ENCODE peak calls at places on chromosomes 16 and 17, in six cellular contexts. H is omental fat pad, M is neural progenitor cell, F is sigmoid colon, Q is suprapubic skin, K is Peyer's patch. Z is an unnamed sample.

GRCh38 chr17:75227729-75228128 is 22.2 kb downstream of the NUP85 start:
- DNase-seq in Q (no peak), M (no peak), F (no peak), H (no peak), K (no peak), Z (no peak)

GRCh38 chr16:85717393-85718152 is 28.8 kb upstream of the GINS2 start:
- DNase-seq in M (peak), H (no peak), Q (peak), K (peak), F (peak), Z (no peak)

GRCh38 chr16:56589141-56590039 is at the start of gene MT3:
- DNase-seq in Q (no peak), M (peak), F (no peak), K (peak), H (no peak), Z (no peak)

GRCh38 chr16:57357330-57358151 is 1.0 kb upstream of the CCL22 start:
- DNase-seq in K (peak), Q (peak), M (no peak), H (no peak), F (no peak), Z (no peak)

GRCh38 chr17:47099451-47099986 is 89.6 kb downstream of the CDC27 start:
- DNase-seq in H (no peak), F (no peak), Q (no peak), M (no peak), K (no peak), Z (no peak)

GRCh38 chr17:9360610-9361571 is 214.7 kb downstream of the STX8 start:
- DNase-seq in M (no peak), F (peak), K (peak), Q (no peak), H (no peak), Z (no peak)

GRCh38 chr17:50547035-50547735 is at the start of gene SPATA20:
- DNase-seq in K (peak), F (peak), M (peak), H (peak), Q (peak), Z (peak)

GRCh38 chr17:4950075-4950756 is 703 bp upstream of the ENO3 start:
- DNase-seq in K (peak), Q (peak), F (peak), H (no peak), M (peak), Z (peak)

GRCh38 chr17:64345691-64346376 is 44.8 kb downstream of the PECAM1 start:
- DNase-seq in H (no peak), K (no peak), M (no peak), Q (no peak), F (no peak), Z (no peak)

GRCh38 chr16:56493131-56493530 is 26.7 kb downstream of the BBS2 start:
- DNase-seq in H (no peak), M (no peak), K (no peak), Q (no peak), F (no peak), Z (no peak)

GRCh38 chr16:13909872-13910303 is 10.1 kb upstream of the ERCC4 start:
- DNase-seq in K (no peak), H (no peak), M (no peak), Q (no peak), F (peak), Z (no peak)

GRCh38 chr16:87897563-87898505 is 28.5 kb upstream of the SLC7A5 start:
- DNase-seq in K (peak), Q (no peak), F (no peak), H (no peak), M (no peak), Z (no peak)

GRCh38 chr17:71011389-71011788 is 842.1 kb downstream of the KCNJ2 start:
- DNase-seq in Q (no peak), F (no peak), H (no peak), M (no peak), K (no peak), Z (no peak)

GRCh38 chr17:63704836-63705235 is 4.9 kb upstream of the LIMD2 start:
- DNase-seq in F (no peak), K (no peak), H (no peak), M (no peak), Q (peak), Z (no peak)

GRCh38 chr17:12040478-12040877 is 19.8 kb downstream of the MAP2K4 start:
- DNase-seq in Q (no peak), K (no peak), H (no peak), M (no peak), F (no peak), Z (no peak)

GRCh38 chr16:83402160-83402794 is 405.5 kb upstream of the HSBP1 start:
- DNase-seq in F (no peak), M (no peak), H (no peak), K (no peak), Q (no peak), Z (no peak)
- TF ChIP-seq CTCF in F (no peak), M (no peak), H (no peak), K (no peak), Q (no peak), Z (no peak)

GRCh38 chr16:3004319-3004718 is 8.4 kb upstream of the CLDN9 start:
- DNase-seq in M (peak), F (no peak), Q (no peak), K (no peak), H (no peak), Z (no peak)

GRCh38 chr16:3007059-3007956 is 5.4 kb upstream of the CLDN9 start:
- DNase-seq in F (no peak), Q (no peak), M (no peak), K (peak), H (no peak), Z (no peak)

GRCh38 chr16:3003582-3004270 is 9.0 kb upstream of the CLDN9 start:
- DNase-seq in H (peak), K (peak), M (peak), F (peak), Q (peak), Z (peak)

GRCh38 chr16:3007957-3008748 is 4.6 kb upstream of the CLDN9 start:
- DNase-seq in F (no peak), K (peak), M (peak), Q (no peak), H (no peak), Z (no peak)

DNA sequence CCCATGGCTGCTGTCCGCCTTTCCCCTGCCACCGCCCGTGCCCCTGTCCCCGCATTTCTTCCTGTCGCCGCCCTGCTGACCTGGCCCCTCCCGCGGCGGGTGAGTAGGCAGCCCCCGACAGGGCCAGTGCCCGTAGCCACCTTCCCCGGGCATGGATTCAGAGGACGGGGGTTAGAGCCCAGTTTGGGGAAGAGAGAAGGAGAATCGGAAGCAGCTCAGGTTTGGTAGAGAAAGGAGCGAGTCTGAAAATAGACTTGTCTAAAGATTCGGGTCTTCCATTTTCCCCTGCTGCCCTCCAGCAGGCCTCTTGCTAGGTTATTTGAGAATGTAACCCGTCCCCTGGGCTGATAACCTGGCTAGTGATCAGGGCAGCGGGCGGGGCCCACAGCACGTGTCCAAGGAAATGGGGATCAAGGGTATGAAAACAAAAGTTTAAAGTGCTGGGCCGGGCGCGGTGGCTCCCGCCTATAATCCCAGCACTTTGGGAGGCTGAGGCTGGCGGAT is 7.9 kb upstream of the CLDN9 start:
- DNase-seq in H (no peak), Q (no peak), K (peak), F (no peak), M (peak), Z (no peak)
- TF ChIP-seq CTCF in H (no peak), Q (no peak), K (no peak), F (no peak), M (no peak), Z (no peak)

GRCh38 chr16:24146523-24146922 is 109.6 kb upstream of the CACNG3 start:
- DNase-seq in K (no peak), M (no peak), Q (no peak), H (no peak), F (no peak), Z (no peak)
- TF ChIP-seq CTCF in K (no peak), M (no peak), Q (no peak), H (no peak), F (no peak), Z (no peak)

GRCh38 chr17:52721932-52722331 is 563.4 kb upstream of the CA10 start:
- DNase-seq in F (no peak), H (no peak), M (no peak), Q (no peak), K (no peak), Z (no peak)
- TF ChIP-seq CTCF in F (no peak), H (no peak), M (no peak), Q (no peak), K (no peak), Z (no peak)

DNA sequence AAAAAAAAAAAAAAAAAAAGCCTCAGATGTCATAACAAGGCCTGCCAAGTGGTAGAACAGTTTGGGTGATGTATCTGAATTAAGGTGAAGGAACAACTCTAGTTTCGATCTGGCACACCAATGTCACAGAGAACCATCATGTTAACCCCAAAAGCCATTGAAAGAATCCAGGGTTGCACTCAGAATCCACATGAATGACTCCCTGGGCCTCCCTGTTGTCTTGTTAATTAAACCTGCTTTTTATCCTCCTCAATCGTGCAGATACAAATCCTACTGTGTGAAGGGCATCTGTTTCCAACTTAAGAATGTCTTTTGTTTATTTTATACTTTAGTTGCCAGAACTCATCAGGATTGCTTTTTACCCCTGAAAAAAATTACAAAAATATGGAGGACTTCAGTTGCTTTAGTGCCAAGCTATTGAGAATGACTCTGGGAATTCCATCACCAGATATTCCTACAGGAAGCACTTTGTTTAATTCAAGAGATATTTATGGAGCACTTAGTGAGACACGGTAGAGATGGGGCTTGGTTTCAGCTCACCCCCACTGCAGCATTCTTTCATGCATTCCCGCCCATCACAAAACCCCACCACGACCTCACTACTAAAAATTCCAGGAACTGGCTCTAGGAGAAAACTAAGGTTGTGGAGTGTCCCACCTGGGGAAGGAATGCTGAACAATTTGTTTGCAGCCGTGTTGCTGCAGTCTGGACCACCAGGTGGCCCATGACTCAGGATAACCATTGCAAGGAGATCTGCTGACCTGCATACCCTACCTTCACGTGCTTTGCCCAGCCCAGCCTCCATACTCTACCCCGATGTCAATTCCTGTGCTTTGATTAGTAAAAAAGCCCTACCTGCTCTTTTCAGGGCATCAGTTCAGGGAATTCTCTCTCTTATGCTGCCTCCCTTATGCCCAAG is 63.8 kb upstream of the GPRC5B start:
- DNase-seq in F (no peak), Q (no peak), H (no peak), K (no peak), M (no peak), Z (no peak)
- TF ChIP-seq CTCF in F (no peak), Q (no peak), H (no peak), K (no peak), M (no peak), Z (no peak)

DNA sequence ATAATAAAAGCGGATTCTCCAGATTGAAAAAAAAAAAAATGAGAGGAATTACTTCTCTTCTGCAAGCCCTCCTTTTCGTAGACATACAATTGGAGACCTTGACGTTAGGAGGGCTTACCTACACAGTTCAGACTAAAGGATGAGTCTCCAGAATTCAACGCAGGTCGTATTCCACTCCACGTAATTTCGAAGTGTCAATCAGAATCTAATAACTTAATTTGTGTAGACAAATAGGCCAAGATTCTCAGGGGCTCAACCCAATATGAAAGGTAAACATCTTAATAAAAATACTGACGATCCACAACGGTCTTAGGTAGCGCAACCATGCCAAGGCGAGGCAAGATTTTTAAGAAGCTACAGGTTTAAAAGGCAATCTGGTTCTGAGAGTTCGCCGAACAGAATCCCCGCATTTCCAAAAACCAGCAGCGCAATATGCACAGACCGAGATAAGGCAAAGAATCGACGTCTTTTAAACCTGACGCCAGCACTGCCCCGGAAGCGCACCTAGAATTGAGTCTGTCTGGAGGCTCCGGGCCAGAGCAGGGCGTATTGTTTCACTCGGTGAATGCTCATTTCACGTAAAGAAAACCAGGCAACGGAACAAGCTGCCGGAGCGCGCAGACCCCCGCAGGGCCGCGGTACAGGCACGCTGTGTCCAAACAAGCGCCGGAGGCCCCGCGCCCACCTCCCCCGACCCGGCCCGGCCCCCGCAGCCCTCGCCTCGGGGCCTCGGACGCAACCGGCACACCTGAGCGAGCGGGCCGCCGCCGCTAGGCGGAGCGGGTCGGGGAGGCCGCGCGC is 623 bp downstream of the MBTPS1 start:
- DNase-seq in F (no peak), Q (no peak), H (no peak), K (peak), M (no peak), Z (no peak)
- TF ChIP-seq CTCF in F (no peak), Q (peak), H (no peak), K (no peak), M (peak), Z (no peak)

GRCh38 chr17:39621523-39622379 is 5.0 kb upstream of the PPP1R1B start:
- DNase-seq in F (peak), Q (peak), H (peak), M (peak), K (peak), Z (peak)

GRCh38 chr17:39622380-39623006 is 4.3 kb upstream of the PPP1R1B start:
- DNase-seq in Q (no peak), F (no peak), M (no peak), H (no peak), K (no peak), Z (no peak)

GRCh38 chr17:39624313-39624712 is 2.4 kb upstream of the PPP1R1B start:
- DNase-seq in Q (no peak), M (no peak), F (no peak), H (no peak), K (no peak), Z (no peak)

GRCh38 chr17:39625198-39625769 is 1.5 kb upstream of the PPP1R1B start:
- DNase-seq in F (no peak), Q (no peak), K (no peak), M (no peak), H (no peak), Z (no peak)

DNA sequence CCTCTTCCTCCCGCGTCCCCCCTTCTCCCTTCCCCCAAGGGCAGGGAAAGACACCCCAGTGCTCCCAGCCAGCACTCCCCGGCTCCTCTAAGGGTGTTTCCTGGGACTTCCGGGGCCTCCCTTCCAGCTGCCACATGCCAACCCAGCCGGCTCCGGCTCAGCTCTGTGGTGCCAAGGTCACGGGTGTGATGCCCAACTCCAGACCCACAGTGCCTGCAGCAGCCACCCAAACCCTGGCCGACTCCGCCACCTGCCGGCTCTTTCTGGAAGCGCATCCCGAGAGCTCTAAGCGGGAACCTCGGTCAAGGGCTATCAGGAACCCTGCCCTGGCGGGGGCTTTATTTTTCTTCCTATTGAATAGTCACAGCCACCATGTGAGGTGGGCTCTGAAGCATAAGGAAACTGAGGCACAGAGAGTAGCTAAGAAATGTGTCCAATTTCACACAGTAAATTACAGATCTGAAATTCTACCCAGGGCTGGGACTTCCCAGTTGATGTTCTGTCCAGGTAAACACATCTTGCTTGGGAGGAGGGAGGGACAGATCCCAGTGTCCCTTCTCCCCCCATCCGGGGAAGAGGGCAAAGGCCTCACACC is 3.3 kb upstream of the PPP1R1B start:
- DNase-seq in H (peak), F (peak), M (peak), Q (peak), K (peak), Z (peak)
- TF ChIP-seq CTCF in H (peak), F (peak), M (peak), Q (peak), K (peak), Z (peak)

GRCh38 chr17:16462070-16462864 is 29.7 kb downstream of the LRRC75A start:
- DNase-seq in M (no peak), Q (no peak), K (no peak), H (no peak), F (no peak), Z (no peak)

GRCh38 chr17:16464001-16464640 is 27.9 kb downstream of the LRRC75A start:
- DNase-seq in F (no peak), K (no peak), H (no peak), M (no peak), Q (no peak), Z (no peak)

GRCh38 chr17:16464641-16465312 is 27.2 kb downstream of the LRRC75A start:
- DNase-seq in F (no peak), K (peak), M (no peak), Q (no peak), H (no peak), Z (no peak)

GRCh38 chr17:16461606-16461866 is 30.5 kb downstream of the LRRC75A start:
- DNase-seq in F (no peak), M (no peak), K (no peak), Q (no peak), H (no peak), Z (no peak)

DNA sequence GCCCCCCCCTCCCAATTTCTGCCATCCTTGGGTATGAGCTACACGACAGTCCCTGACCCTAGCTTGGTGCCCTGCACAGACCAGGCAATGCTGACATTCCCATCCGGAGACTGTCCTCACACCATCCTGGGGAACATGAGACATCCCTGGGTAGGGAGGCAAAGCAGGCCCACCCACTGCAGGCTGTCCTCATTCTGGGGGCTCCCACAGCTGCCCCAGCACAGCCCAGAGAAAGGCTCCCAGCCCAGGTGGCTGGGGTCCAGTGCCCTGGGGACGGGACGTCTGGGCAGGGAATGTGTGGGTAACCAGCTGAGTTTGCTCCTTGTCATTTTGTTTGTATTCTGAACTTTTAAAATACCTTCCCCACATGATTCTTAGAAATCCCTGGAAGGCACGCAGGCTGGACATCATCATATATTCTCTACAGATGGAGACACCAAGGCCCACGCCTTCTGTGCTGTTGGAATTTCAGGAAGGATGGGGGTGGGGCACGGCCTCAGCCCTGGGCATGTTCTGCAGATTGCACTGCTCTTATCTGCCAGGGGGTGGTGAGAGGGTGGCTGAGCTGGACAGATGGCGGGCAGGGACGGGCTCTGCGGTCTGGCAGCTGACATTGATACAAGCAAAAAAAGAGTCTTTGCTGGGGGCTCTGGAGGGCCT is 28.5 kb downstream of the LRRC75A start:
- DNase-seq in F (no peak), Q (no peak), H (no peak), K (peak), M (no peak), Z (no peak)
- TF ChIP-seq CTCF in F (peak), Q (no peak), H (no peak), K (no peak), M (no peak), Z (no peak)

Z was measured in mesothelial cell of epicardium.